ENCODE peak calls at places on chromosomes 16 and 17, in six cellular contexts. V is stomach, I is transverse colon, W is vagina, U is spleen, O is HCT116. H is an unnamed sample.

GRCh38 chr17:32157225-32157624 is 14.9 kb downstream of the RHOT1 start:
- DNase-seq in W (no peak), V (no peak), U (no peak), I (no peak), O (no peak), H (no peak)

GRCh38 chr17:40303009-40303657 is 5.8 kb upstream of the RARA start:
- DNase-seq in I (peak; percentile 62), W (no peak), O (peak; percentile 35), U (no peak), V (peak; percentile 54), H (no peak)

GRCh38 chr16:86374603-86375002 is 135.7 kb upstream of the FOXF1 start:
- DNase-seq in O (no peak), I (no peak), W (no peak), U (no peak), V (no peak), H (no peak)

GRCh38 chr16:14070877-14071575 is at the start of gene MRTFB:
- DNase-seq in W (no peak), V (peak; percentile 88), I (peak; percentile 86), O (peak; percentile 55), U (peak; percentile 92), H (peak; percentile 77)

GRCh38 chr17:38798614-38799500 is 499 bp downstream of the PIP4K2B start:
- DNase-seq in V (peak; percentile 44), O (no peak), I (peak; percentile 62), U (peak; percentile 91), W (no peak), H (peak; percentile 21)

GRCh38 chr16:12523002-12523401 is 280.7 kb downstream of the CPPED1 start:
- DNase-seq in W (no peak), O (no peak), V (no peak), I (no peak), U (no peak), H (no peak)

GRCh38 chr17:79789943-79790804 is 6.7 kb downstream of the CBX8 start:
- DNase-seq in V (no peak), O (no peak), U (peak; percentile 86), W (no peak), I (peak; percentile 50), H (no peak)

GRCh38 chr17:27355419-27355818 is 61.5 kb downstream of the WSB1 start:
- DNase-seq in U (no peak), V (no peak), W (no peak), I (no peak), O (no peak), H (no peak)

GRCh38 chr16:56506941-56507340 is 12.9 kb downstream of the BBS2 start:
- DNase-seq in O (no peak), U (no peak), W (no peak), I (no peak), V (no peak), H (no peak)

GRCh38 chr16:22423716-22424115 is 49.3 kb upstream of the CDR2 start:
- DNase-seq in O (no peak), W (no peak), I (no peak), U (no peak), V (no peak), H (no peak)

GRCh38 chr17:47220531-47220999 is 11.4 kb downstream of the MYL4 start:
- DNase-seq in W (no peak), V (no peak), O (no peak), I (no peak), U (no peak), H (no peak)

GRCh38 chr17:41909088-41909487 is 9.7 kb downstream of the ACLY start:
- DNase-seq in V (no peak), W (no peak), U (no peak), O (no peak), I (no peak), H (no peak)

GRCh38 chr16:86520317-86521210 is 10.2 kb downstream of the FOXF1 start:
- DNase-seq in O (no peak), W (no peak), V (no peak), I (no peak), U (peak; percentile 50), H (no peak)

GRCh38 chr16:55370762-55371482 is 46.9 kb downstream of the IRX6 start:
- DNase-seq in W (no peak), O (no peak), I (peak; percentile 15), U (peak; percentile 77), V (peak; percentile 33), H (peak; percentile 60)

GRCh38 chr16:21116148-21116693 is 34.4 kb downstream of the DNAH3 start:
- DNase-seq in V (no peak), W (no peak), I (no peak), U (no peak), O (no peak), H (no peak)

GRCh38 chr17:17448076-17448475 is 28.7 kb upstream of the MED9 start:
- DNase-seq in U (no peak), W (no peak), I (no peak), V (no peak), O (no peak), H (no peak)

GRCh38 chr16:46658925-46659324 is 30.1 kb downstream of the VPS35 start:
- DNase-seq in V (no peak), W (no peak), U (peak; percentile 83), O (no peak), I (peak; percentile 12), H (no peak)

GRCh38 chr16:23608194-23608593 is 12.1 kb upstream of the NDUFAB1 start:
- DNase-seq in W (no peak), I (no peak), O (no peak), V (no peak), U (no peak), H (no peak)

GRCh38 chr17:48997103-48997826 is at the start of gene IGF2BP1:
- DNase-seq in O (no peak), V (no peak), U (no peak), I (no peak), W (no peak), H (no peak)

GRCh38 chr17:30278032-30278431 is 13.7 kb downstream of the BLMH start:
- DNase-seq in O (no peak), V (peak; percentile 28), U (no peak), W (no peak), I (no peak), H (no peak)

GRCh38 chr16:5633845-5634440 is 536.3 kb upstream of the EEF2KMT start:
- DNase-seq in W (no peak), I (no peak), U (no peak), V (no peak), O (peak; percentile 18), H (no peak)

GRCh38 chr16:81625544-81626152 is 153.4 kb upstream of the PLCG2 start:
- DNase-seq in W (no peak), I (peak; percentile 35), U (no peak), O (no peak), V (peak; percentile 77), H (peak; percentile 41)

GRCh38 chr16:63442246-63442645 is 1406.0 kb upstream of the CDH8 start:
- DNase-seq in V (no peak), W (no peak), U (no peak), O (no peak), I (no peak), H (no peak)

GRCh38 chr17:6523330-6523729 is 33.0 kb downstream of the PITPNM3 start:
- DNase-seq in I (no peak), O (peak; percentile 32), V (no peak), W (no peak), U (no peak), H (no peak)

GRCh38 chr17:81207610-81208581 is 14.9 kb downstream of the CEP131 start:
- DNase-seq in I (no peak), U (no peak), O (no peak), V (no peak), W (no peak), H (no peak)

GRCh38 chr16:30615358-30616076 is 5.3 kb upstream of the ZNF689 start:
- DNase-seq in U (peak; percentile 87), V (peak; percentile 79), O (peak; percentile 48), W (no peak), I (peak; percentile 82), H (peak; percentile 54)

GRCh38 chr16:3878610-3879009 is 1.9 kb downstream of the CREBBP start:
- DNase-seq in W (no peak), U (no peak), O (no peak), I (no peak), V (no peak), H (no peak)

GRCh38 chr16:72934661-72935403 is 113.1 kb downstream of the ZFHX3 start:
- DNase-seq in W (no peak), I (no peak), V (no peak), O (no peak), U (no peak), H (no peak)

GRCh38 chr16:3872216-3872895 is 8.2 kb downstream of the CREBBP start:
- DNase-seq in I (no peak), O (no peak), V (no peak), U (no peak), W (no peak), H (no peak)

GRCh38 chr17:15451681-15452080 is 15.7 kb downstream of the CDRT4 start:
- DNase-seq in I (no peak), O (no peak), V (no peak), U (no peak), W (no peak), H (no peak)

GRCh38 chr16:62201911-62202310 is 165.7 kb upstream of the CDH8 start:
- DNase-seq in U (no peak), V (no peak), I (no peak), W (no peak), O (no peak), H (no peak)

GRCh38 chr17:16428098-16428882 is 12.9 kb downstream of the TRPV2 start:
- DNase-seq in I (peak; percentile 67), O (no peak), W (no peak), U (no peak), V (peak; percentile 73), H (no peak)

GRCh38 chr17:83109793-83110645 is 30.6 kb downstream of the METRNL start:
- DNase-seq in V (peak; percentile 89), U (no peak), O (peak; percentile 76), W (no peak), I (peak; percentile 87), H (peak; percentile 89)

GRCh38 chr17:77472837-77473214 is 332.1 kb downstream of the SEC14L1 start:
- DNase-seq in W (no peak), U (no peak), O (no peak), I (no peak), V (no peak), H (no peak)
- TF ChIP-seq POLR2AphosphoS5 in W (no peak), U (no peak), O (no peak), I (no peak), V (no peak), H (peak; percentile 60)

GRCh38 chr17:73549841-73550430 is 94.3 kb downstream of the SDK2 start:
- DNase-seq in W (no peak), I (no peak), U (no peak), V (no peak), O (no peak), H (no peak)
- TF ChIP-seq POLR2AphosphoS5 in W (no peak), I (no peak), U (no peak), V (no peak), O (no peak), H (no peak)

GRCh38 chr17:57545836-57546305 is 199.2 kb downstream of the CCDC182 start:
- DNase-seq in W (no peak), I (no peak), V (no peak), O (no peak), U (no peak), H (no peak)
- TF ChIP-seq POLR2AphosphoS5 in W (no peak), I (no peak), V (no peak), O (no peak), U (no peak), H (no peak)

GRCh38 chr17:12667299-12667958 is 1.7 kb downstream of the MYOCD start:
- DNase-seq in W (no peak), V (no peak), O (peak; percentile 40), I (peak; percentile 20), U (no peak), H (no peak)
- TF ChIP-seq POLR2AphosphoS5 in W (no peak), V (peak; percentile 12), O (no peak), I (peak; percentile 38), U (no peak), H (no peak)

GRCh38 chr17:33864758-33865229 is 390.3 kb upstream of the CCL2 start:
- DNase-seq in U (no peak), V (no peak), O (no peak), I (no peak), W (peak; percentile 42), H (no peak)
- TF ChIP-seq POLR2AphosphoS5 in U (no peak), V (no peak), O (no peak), I (no peak), W (no peak), H (no peak)

H was measured in prostate gland.